ENCODE peak calls at places on chromosomes 2 and 18, in seven cellular contexts. One of them, this sample, is unnamed.

GRCh38 chr2:120486946-120487345 is 141.0 kb downstream of the INHBB start:
- DNase-seq in activated CD8-positive, alpha-beta T cell treated with anti-CD3 and anti-CD28 coated beads, Interleukin-2, amount 10 ng/mL, durations not matched to agents 7 days and 5 days: no peak
- DNase-seq in nephron progenitor cell: no peak
- DNase-seq in dermis microvascular lymphatic vessel endothelial cell: peak
- DNase-seq in effector memory CD8-positive, alpha-beta T cell: no peak
- DNase-seq in CD8-positive, alpha-beta T cell: no peak
- DNase-seq in activated T-helper 1 cell treated with Interleukin-2 at 50 U/mL for 16 hours: no peak
- DNase-seq in this sample: peak

GRCh38 chr2:47002031-47002430 is 86.4 kb upstream of the MCFD2 start:
- DNase-seq in activated CD8-positive, alpha-beta T cell treated with anti-CD3 and anti-CD28 coated beads, Interleukin-2, amount 10 ng/mL, durations not matched to agents 7 days and 5 days: no peak
- DNase-seq in nephron progenitor cell: no peak
- DNase-seq in dermis microvascular lymphatic vessel endothelial cell: no peak
- DNase-seq in effector memory CD8-positive, alpha-beta T cell: no peak
- DNase-seq in CD8-positive, alpha-beta T cell: no peak
- DNase-seq in activated T-helper 1 cell treated with Interleukin-2 at 50 U/mL for 16 hours: no peak
- DNase-seq in this sample: peak

GRCh38 chr2:120759543-120760331 is 24.1 kb downstream of the GLI2 start:
- DNase-seq in activated CD8-positive, alpha-beta T cell treated with anti-CD3 and anti-CD28 coated beads, Interleukin-2, amount 10 ng/mL, durations not matched to agents 7 days and 5 days: no peak
- DNase-seq in nephron progenitor cell: no peak
- DNase-seq in dermis microvascular lymphatic vessel endothelial cell: no peak
- DNase-seq in effector memory CD8-positive, alpha-beta T cell: no peak
- DNase-seq in CD8-positive, alpha-beta T cell: no peak
- DNase-seq in activated T-helper 1 cell treated with Interleukin-2 at 50 U/mL for 16 hours: no peak
- DNase-seq in this sample: peak

GRCh38 chr2:22536131-22536530 is 848.8 kb upstream of the KLHL29 start:
- DNase-seq in activated CD8-positive, alpha-beta T cell treated with anti-CD3 and anti-CD28 coated beads, Interleukin-2, amount 10 ng/mL, durations not matched to agents 7 days and 5 days: no peak
- DNase-seq in nephron progenitor cell: no peak
- DNase-seq in dermis microvascular lymphatic vessel endothelial cell: no peak
- DNase-seq in effector memory CD8-positive, alpha-beta T cell: no peak
- DNase-seq in CD8-positive, alpha-beta T cell: no peak
- DNase-seq in activated T-helper 1 cell treated with Interleukin-2 at 50 U/mL for 16 hours: no peak
- DNase-seq in this sample: no peak

GRCh38 chr18:44973282-44973681 is 292.6 kb downstream of the SETBP1 start:
- DNase-seq in activated CD8-positive, alpha-beta T cell treated with anti-CD3 and anti-CD28 coated beads, Interleukin-2, amount 10 ng/mL, durations not matched to agents 7 days and 5 days: peak
- DNase-seq in nephron progenitor cell: no peak
- DNase-seq in dermis microvascular lymphatic vessel endothelial cell: no peak
- DNase-seq in effector memory CD8-positive, alpha-beta T cell: peak
- DNase-seq in CD8-positive, alpha-beta T cell: no peak
- DNase-seq in activated T-helper 1 cell treated with Interleukin-2 at 50 U/mL for 16 hours: no peak
- DNase-seq in this sample: no peak

GRCh38 chr18:24553886-24554285 is 93.4 kb downstream of the HRH4 start:
- DNase-seq in activated CD8-positive, alpha-beta T cell treated with anti-CD3 and anti-CD28 coated beads, Interleukin-2, amount 10 ng/mL, durations not matched to agents 7 days and 5 days: no peak
- DNase-seq in nephron progenitor cell: no peak
- DNase-seq in dermis microvascular lymphatic vessel endothelial cell: no peak
- DNase-seq in effector memory CD8-positive, alpha-beta T cell: no peak
- DNase-seq in CD8-positive, alpha-beta T cell: no peak
- DNase-seq in activated T-helper 1 cell treated with Interleukin-2 at 50 U/mL for 16 hours: no peak
- DNase-seq in this sample: no peak

GRCh38 chr2:30371772-30372373 is 75.2 kb upstream of the LCLAT1 start:
- DNase-seq in activated CD8-positive, alpha-beta T cell treated with anti-CD3 and anti-CD28 coated beads, Interleukin-2, amount 10 ng/mL, durations not matched to agents 7 days and 5 days: no peak
- DNase-seq in nephron progenitor cell: no peak
- DNase-seq in dermis microvascular lymphatic vessel endothelial cell: no peak
- DNase-seq in effector memory CD8-positive, alpha-beta T cell: no peak
- DNase-seq in CD8-positive, alpha-beta T cell: no peak
- DNase-seq in activated T-helper 1 cell treated with Interleukin-2 at 50 U/mL for 16 hours: no peak
- DNase-seq in this sample: no peak

GRCh38 chr2:183079335-183079775 is 808 bp downstream of the DUSP19 start:
- DNase-seq in activated CD8-positive, alpha-beta T cell treated with anti-CD3 and anti-CD28 coated beads, Interleukin-2, amount 10 ng/mL, durations not matched to agents 7 days and 5 days: no peak
- DNase-seq in nephron progenitor cell: no peak
- DNase-seq in dermis microvascular lymphatic vessel endothelial cell: no peak
- DNase-seq in effector memory CD8-positive, alpha-beta T cell: no peak
- DNase-seq in CD8-positive, alpha-beta T cell: no peak
- DNase-seq in activated T-helper 1 cell treated with Interleukin-2 at 50 U/mL for 16 hours: no peak
- DNase-seq in this sample: no peak

GRCh38 chr2:169895294-169895985 is 68.2 kb downstream of the UBR3 start:
- DNase-seq in activated CD8-positive, alpha-beta T cell treated with anti-CD3 and anti-CD28 coated beads, Interleukin-2, amount 10 ng/mL, durations not matched to agents 7 days and 5 days: no peak
- DNase-seq in nephron progenitor cell: no peak
- DNase-seq in dermis microvascular lymphatic vessel endothelial cell: no peak
- DNase-seq in effector memory CD8-positive, alpha-beta T cell: no peak
- DNase-seq in CD8-positive, alpha-beta T cell: no peak
- DNase-seq in activated T-helper 1 cell treated with Interleukin-2 at 50 U/mL for 16 hours: no peak
- DNase-seq in this sample: no peak

GRCh38 chr2:137947714-137948336 is 16.4 kb upstream of the HNMT start:
- DNase-seq in activated CD8-positive, alpha-beta T cell treated with anti-CD3 and anti-CD28 coated beads, Interleukin-2, amount 10 ng/mL, durations not matched to agents 7 days and 5 days: peak
- DNase-seq in nephron progenitor cell: peak
- DNase-seq in dermis microvascular lymphatic vessel endothelial cell: peak
- DNase-seq in effector memory CD8-positive, alpha-beta T cell: no peak
- DNase-seq in CD8-positive, alpha-beta T cell: no peak
- DNase-seq in activated T-helper 1 cell treated with Interleukin-2 at 50 U/mL for 16 hours: no peak
- DNase-seq in this sample: peak

GRCh38 chr2:16816522-16816921 is 150.9 kb upstream of the CYRIA start:
- DNase-seq in activated CD8-positive, alpha-beta T cell treated with anti-CD3 and anti-CD28 coated beads, Interleukin-2, amount 10 ng/mL, durations not matched to agents 7 days and 5 days: no peak
- DNase-seq in nephron progenitor cell: no peak
- DNase-seq in dermis microvascular lymphatic vessel endothelial cell: no peak
- DNase-seq in effector memory CD8-positive, alpha-beta T cell: no peak
- DNase-seq in CD8-positive, alpha-beta T cell: no peak
- DNase-seq in activated T-helper 1 cell treated with Interleukin-2 at 50 U/mL for 16 hours: no peak
- DNase-seq in this sample: no peak

GRCh38 chr2:45567974-45568789 is 42.9 kb downstream of the SRBD1 start:
- DNase-seq in activated CD8-positive, alpha-beta T cell treated with anti-CD3 and anti-CD28 coated beads, Interleukin-2, amount 10 ng/mL, durations not matched to agents 7 days and 5 days: peak
- DNase-seq in nephron progenitor cell: no peak
- DNase-seq in dermis microvascular lymphatic vessel endothelial cell: peak
- DNase-seq in effector memory CD8-positive, alpha-beta T cell: peak
- DNase-seq in CD8-positive, alpha-beta T cell: no peak
- DNase-seq in activated T-helper 1 cell treated with Interleukin-2 at 50 U/mL for 16 hours: no peak
- DNase-seq in this sample: no peak